ENCODE peak calls at places on chromosomes 4 and X, in six cellular contexts. J, L, U, H, T and R are unnamed samples. For H3K27me3, the result is how much of the 10 kb centered on the place peaks cover.

GRCh38 chr4:179110356-179110755 is 1668.1 kb upstream of the AGA start:
- DNase-seq in H (no peak), J (peak), L (no peak), T (no peak), U (no peak), R (peak)

GRCh38 chr4:24895461-24895860 is 17.4 kb downstream of the CCDC149 start:
- DNase-seq in L (no peak), U (no peak), T (no peak), H (no peak), J (no peak), R (no peak)

GRCh38 chrX:43949669-43950068 is 23.5 kb downstream of the NDP start:
- DNase-seq in H (peak), J (no peak), L (peak), T (no peak), U (no peak), R (no peak)

GRCh38 chr4:22713841-22714240 is 21.1 kb downstream of the GBA3 start:
- DNase-seq in U (no peak), H (no peak), L (no peak), J (no peak), T (no peak), R (no peak)

GRCh38 chr4:10773010-10773409 is 88.4 kb upstream of the CLNK start:
- DNase-seq in U (no peak), L (peak), H (no peak), T (no peak), J (no peak), R (no peak)

GRCh38 chr4:56739104-56739777 is 58.1 kb upstream of the HOPX start:
- DNase-seq in L (no peak), T (no peak), U (no peak), J (no peak), H (no peak), R (no peak)

GRCh38 chrX:37958493-37959211 is 47.7 kb upstream of the SYTL5 start:
- DNase-seq in U (no peak), J (no peak), H (no peak), T (no peak), L (no peak), R (no peak)

GRCh38 chrX:45228126-45228525 is 27.4 kb upstream of the DIPK2B start:
- DNase-seq in L (no peak), U (no peak), J (no peak), T (no peak), H (no peak), R (no peak)

GRCh38 chr4:140176735-140177134 is 22.8 kb upstream of the MAML3 start:
- DNase-seq in U (no peak), H (no peak), J (no peak), L (no peak), T (no peak), R (no peak)

GRCh38 chr4:14078311-14078710 is 450.8 kb upstream of the BOD1L1 start:
- DNase-seq in J (no peak), U (no peak), T (no peak), L (no peak), H (no peak), R (no peak)

GRCh38 chr4:108331905-108332632 is 163.3 kb upstream of the LEF1 start:
- DNase-seq in U (no peak), H (no peak), L (no peak), J (no peak), T (no peak), R (no peak)

GRCh38 chr4:26219206-26219605 is 101.6 kb upstream of the RBPJ start:
- DNase-seq in H (no peak), U (no peak), T (no peak), L (no peak), J (no peak), R (no peak)

GRCh38 chrX:119410027-119410819 is 11.1 kb downstream of the SLC25A43 start:
- DNase-seq in U (no peak), J (no peak), T (no peak), H (no peak), L (peak), R (peak)

GRCh38 chr4:48906283-48907173 is at the start of gene OCIAD2:
- DNase-seq in L (no peak), H (peak), U (no peak), T (no peak), J (no peak), R (no peak)

GRCh38 chr4:95155759-95156451 is 392.9 kb downstream of the UNC5C start:
- DNase-seq in T (no peak), H (no peak), U (no peak), J (no peak), L (no peak), R (no peak)

GRCh38 chr4:8192748-8193738 is 6.0 kb upstream of the SH3TC1 start:
- DNase-seq in U (peak), H (no peak), T (no peak), L (peak), J (no peak), R (peak)

GRCh38 chr4:107292979-107293378 is 256.9 kb upstream of the DKK2 start:
- DNase-seq in U (no peak), T (no peak), H (no peak), L (no peak), J (no peak), R (no peak)

GRCh38 chr4:5719329-5720055 is 8.5 kb downstream of the EVC start:
- DNase-seq in J (no peak), H (no peak), U (no peak), L (no peak), T (no peak), R (no peak)

GRCh38 chr4:142840516-142841123 is 5.5 kb downstream of the INPP4B start:
- DNase-seq in U (no peak), J (peak), T (no peak), L (no peak), H (no peak), R (no peak)

GRCh38 chr4:85603437-85604336 is 128.7 kb downstream of the ARHGAP24 start:
- DNase-seq in T (no peak), J (no peak), H (no peak), U (no peak), L (no peak), R (no peak)

GRCh38 chr4:24850669-24851068 is 55.3 kb downstream of the SOD3 start:
- DNase-seq in T (no peak), U (no peak), H (no peak), L (peak), J (peak), R (peak)

GRCh38 chrX:40299502-40300118 is 201.9 kb upstream of the BCOR start:
- DNase-seq in T (no peak), L (no peak), U (no peak), H (peak), J (no peak), R (no peak)

GRCh38 chrX:80705379-80705778 is 104.3 kb downstream of the BRWD3 start:
- DNase-seq in L (no peak), T (no peak), H (no peak), J (no peak), U (no peak), R (no peak)

GRCh38 chr4:57249083-57249482 is 138.9 kb upstream of the IGFBP7 start:
- DNase-seq in T (peak), H (no peak), J (no peak), U (no peak), L (no peak), R (no peak)

GRCh38 chrX:17377047-17377692 is 2.2 kb downstream of the NHS start:
- DNase-seq in U (no peak), J (no peak), H (no peak), T (no peak), L (peak), R (no peak)

GRCh38 chr4:11397819-11398610 is 30.7 kb downstream of the HS3ST1 start:
- DNase-seq in H (no peak), T (no peak), J (no peak), L (no peak), U (no peak), R (no peak)

GRCh38 chr4:184747034-184747830 is 13.3 kb upstream of the CENPU start:
- DNase-seq in J (no peak), L (peak), H (no peak), T (no peak), U (no peak), R (no peak)

GRCh38 chr4:101345596-101346311 is 1.6 kb downstream of the PPP3CA start:
- DNase-seq in L (peak), H (peak), J (no peak), T (no peak), U (no peak), R (peak)

GRCh38 chrX:13142891-13143290 is 98.5 kb upstream of the FAM9C start:
- DNase-seq in H (no peak), L (no peak), U (no peak), J (no peak), T (no peak), R (no peak)

GRCh38 chrX:110568396-110568795 is 209.7 kb downstream of the RTL9 start:
- DNase-seq in T (no peak), U (no peak), L (no peak), J (no peak), H (no peak), R (no peak)

GRCh38 chr4:85783483-85783882 is 308.5 kb downstream of the ARHGAP24 start:
- DNase-seq in J (no peak), U (no peak), T (no peak), H (no peak), L (no peak), R (no peak)

GRCh38 chr4:69760455-69760854 is at the start of gene SULT1B1:
- DNase-seq in H (no peak), L (peak), J (peak), U (no peak), T (no peak), R (peak)

GRCh38 chr4:124636793-124637192 is 75.7 kb downstream of the ANKRD50 start:
- DNase-seq in H (no peak), T (no peak), U (no peak), J (no peak), L (no peak), R (no peak)

GRCh38 chr4:66555301-66555700 is 885.0 kb upstream of the EPHA5 start:
- DNase-seq in J (no peak), T (no peak), L (no peak), U (no peak), H (no peak), R (peak)

GRCh38 chrX:106802063-106802387 is 448 bp upstream of the TBC1D8B start:
- DNase-seq in H (no peak), J (no peak), T (no peak), L (no peak), U (peak), R (no peak)

GRCh38 chrX:106802388-106803275 is at the start of gene TBC1D8B:
- DNase-seq in H (no peak), L (peak), U (peak), J (peak), T (peak), R (peak)
- H3K27me3 ChIP-seq in H (under half), L (under half), U (under half), J (under half), T (under half), R (under half)

GRCh38 chrX:77595848-77596247 is 148.7 kb downstream of the FGF16 start:
- DNase-seq in H (no peak), T (no peak), L (no peak), J (no peak), U (no peak), R (no peak)

GRCh38 chrX:77597090-77597489 is 149.9 kb downstream of the FGF16 start:
- DNase-seq in U (no peak), L (no peak), T (no peak), J (peak), H (no peak), R (no peak)

GRCh38 chrX:77597511-77597910 is 150.3 kb downstream of the FGF16 start:
- DNase-seq in J (no peak), H (no peak), T (no peak), U (no peak), L (no peak), R (no peak)
- H3K4me3 ChIP-seq in J (no peak), H (no peak), T (no peak), U (no peak), L (no peak), R (no peak)

GRCh38 chrX:21966866-21967265 is 26.4 kb downstream of the SMS start:
- DNase-seq in T (no peak), J (no peak), U (no peak), H (no peak), L (no peak), R (no peak)

GRCh38 chrX:21963736-21964135 is 23.2 kb downstream of the SMS start:
- DNase-seq in U (no peak), T (no peak), H (no peak), J (no peak), L (no peak), R (no peak)

GRCh38 chrX:21972046-21972445 is 31.5 kb downstream of the SMS start:
- DNase-seq in L (no peak), U (no peak), J (no peak), T (no peak), H (no peak), R (no peak)

GRCh38 chrX:21972721-21973120 is 32.2 kb downstream of the SMS start:
- DNase-seq in L (no peak), T (no peak), U (no peak), H (peak), J (peak), R (no peak)

GRCh38 chrX:21968333-21968732 is 27.8 kb downstream of the SMS start:
- DNase-seq in U (no peak), J (no peak), T (no peak), H (no peak), L (no peak), R (no peak)
- H3K27me3 ChIP-seq in U (under half), J (under half), T (under half), H (under half), L (under half), R (under half)

DNA sequence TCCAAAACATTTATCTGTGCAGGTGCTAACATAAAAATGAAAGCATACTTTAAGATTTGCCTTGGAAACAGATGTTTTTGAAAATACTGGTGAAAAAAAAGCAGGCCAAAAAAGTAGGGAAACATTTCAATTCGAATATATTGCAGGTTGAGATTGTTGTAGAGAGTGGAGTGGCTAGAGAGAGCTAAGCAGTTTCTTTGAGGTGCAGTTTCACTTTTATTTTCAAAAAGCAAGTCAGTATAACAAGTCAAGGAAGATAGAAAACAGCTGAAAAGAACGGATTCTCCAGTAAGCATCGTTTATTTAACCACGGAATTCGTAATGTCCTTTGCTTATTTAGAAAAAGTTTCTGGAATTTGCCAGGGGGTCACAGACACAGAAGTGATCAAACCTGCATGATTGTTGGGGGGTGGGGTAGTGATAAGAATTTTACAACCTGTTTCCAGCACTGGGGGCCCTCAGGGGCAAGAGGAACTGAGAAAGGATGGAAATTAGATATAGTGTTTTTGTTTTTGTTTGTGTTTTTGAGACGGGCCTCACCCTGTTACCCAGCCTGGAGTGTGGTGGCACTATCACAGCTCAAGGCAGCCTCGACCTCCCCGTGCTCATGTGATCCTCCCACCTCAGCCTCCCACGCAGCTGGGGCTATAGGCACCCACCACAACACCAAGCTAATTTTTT is 175.0 kb downstream of the TENM3 start:
- DNase-seq in T (no peak), L (no peak), J (no peak), H (no peak), U (no peak), R (no peak)
- H3K4me3 ChIP-seq in T (no peak), L (no peak), J (no peak), H (no peak), U (no peak), R (no peak)

GRCh38 chr4:153112071-153112460 is 92.2 kb upstream of the TRIM2 start:
- DNase-seq in L (no peak), T (no peak), H (no peak), U (no peak), J (no peak), R (no peak)

GRCh38 chr4:153111426-153112070 is 92.7 kb upstream of the TRIM2 start:
- DNase-seq in T (no peak), H (no peak), L (no peak), U (no peak), J (no peak), R (no peak)

GRCh38 chr4:153113838-153114105 is 90.5 kb upstream of the TRIM2 start:
- DNase-seq in J (no peak), U (no peak), H (no peak), T (no peak), L (no peak), R (no peak)

GRCh38 chr4:153114771-153115321 is 89.4 kb upstream of the TRIM2 start:
- DNase-seq in J (no peak), L (no peak), H (no peak), T (peak), U (peak), R (peak)

GRCh38 chr4:153113061-153113837 is 91.0 kb upstream of the TRIM2 start:
- DNase-seq in J (no peak), H (no peak), T (no peak), L (no peak), U (no peak), R (peak)
- H3K27me3 ChIP-seq in J (under half), H (under half), T (under half), L (under half), U (under half), R (under half)

GRCh38 chr4:2243682-2244380 is 1.9 kb upstream of the HAUS3 start:
- DNase-seq in U (no peak), J (no peak), T (no peak), H (no peak), L (peak), R (peak)
- H3K4me3 ChIP-seq in U (no peak), J (no peak), T (no peak), H (no peak), L (no peak), R (no peak)

GRCh38 chrX:107448625-107449468 is 605 bp upstream of the FRMPD3 start:
- DNase-seq in T (no peak), H (peak), U (no peak), J (no peak), L (no peak), R (no peak)

GRCh38 chrX:107449490-107450175 is at the start of gene FRMPD3:
- DNase-seq in T (no peak), J (no peak), H (no peak), U (no peak), L (no peak), R (peak)

GRCh38 chrX:107445146-107445545 is 4.3 kb upstream of the FRMPD3 start:
- DNase-seq in L (no peak), T (no peak), J (no peak), H (no peak), U (no peak), R (no peak)

GRCh38 chrX:107445636-107446035 is 3.8 kb upstream of the FRMPD3 start:
- DNase-seq in L (no peak), U (no peak), J (no peak), T (no peak), H (no peak), R (no peak)

GRCh38 chrX:107447642-107448041 is 1.8 kb upstream of the FRMPD3 start:
- DNase-seq in H (no peak), T (no peak), L (no peak), J (no peak), U (no peak), R (peak)
- H3K27me3 ChIP-seq in H (under half), T (half or more), L (under half), J (under half), U (under half), R (under half)

GRCh38 chr4:150582101-150582565 is at the start of gene MAB21L2:
- DNase-seq in L (no peak), H (no peak), T (no peak), J (no peak), U (no peak), R (peak)
- H3K4me3 ChIP-seq in L (peak), H (no peak), T (no peak), J (peak), U (no peak), R (peak)

DNA sequence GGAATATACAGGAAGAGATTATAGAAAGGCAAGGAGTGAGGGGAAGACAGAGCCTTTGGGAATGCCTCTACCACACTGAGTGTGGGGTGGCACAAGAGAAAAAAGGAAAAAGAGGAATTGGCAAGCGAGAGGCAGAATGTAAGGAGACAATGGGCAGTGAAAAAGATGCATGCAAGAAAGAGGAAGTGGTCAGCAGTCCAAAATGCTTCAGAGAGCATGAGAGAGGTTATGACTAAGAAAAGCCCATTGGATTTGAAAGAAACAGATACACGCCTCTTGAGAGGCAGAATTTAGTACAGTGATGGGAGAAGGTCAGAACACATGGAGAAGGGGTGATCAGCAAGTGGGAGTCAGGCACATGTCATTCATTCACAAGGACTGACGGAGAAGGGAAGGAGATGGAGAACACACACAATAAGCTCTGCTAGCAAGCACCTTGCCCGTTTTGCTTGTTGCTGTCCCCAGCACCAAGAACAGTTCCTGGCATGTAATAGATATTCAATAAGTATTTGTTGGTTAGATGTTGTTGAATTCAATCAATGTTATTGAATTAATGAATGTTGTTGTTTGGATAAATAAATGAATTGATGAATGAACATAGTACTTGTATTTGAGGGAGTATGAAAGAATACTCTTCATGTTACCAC is 6.3 kb downstream of the DCHS2 start:
- DNase-seq in T (no peak), L (no peak), U (no peak), H (no peak), J (no peak), R (no peak)
- H3K27me3 ChIP-seq in T (under half), L (under half), U (under half), H (under half), J (under half), R (under half)